ENCODE peak calls at places on chromosomes 11 and 22, in five cellular contexts. I, S, B, W and Q are unnamed samples.
A peak's percentile ranks its signal among the peaks of the same experiment; 100 is the strongest.

GRCh38 chr11:13831707-13832106 is 130.8 kb upstream of the SPON1 start:
- DNase-seq in S (no peak), I (no peak), B (no peak), W (no peak), Q (no peak)

GRCh38 chr11:30329150-30329940 is 6.4 kb downstream of the ARL14EP start:
- DNase-seq in S (no peak), B (no peak), W (no peak), I (no peak), Q (no peak)

GRCh38 chr11:62398011-62398994 is 20.5 kb upstream of the SCGB1A1 start:
- DNase-seq in S (no peak), I (peak; percentile 62), W (peak; percentile 16), B (no peak), Q (no peak)

GRCh38 chr11:99937330-99937729 is 749.8 kb upstream of the ARHGAP42 start:
- DNase-seq in W (no peak), S (no peak), B (no peak), I (no peak), Q (no peak)

GRCh38 chr22:40408718-40409612 is 38.6 kb downstream of the SGSM3 start:
- DNase-seq in I (no peak), W (no peak), B (no peak), S (no peak), Q (no peak)

GRCh38 chr11:120211522-120212258 is 858 bp downstream of the OAF start:
- DNase-seq in S (no peak), W (no peak), B (no peak), I (no peak), Q (no peak)

GRCh38 chr11:13008625-13009475 is at the start of gene RASSF10:
- DNase-seq in W (peak; percentile 34), I (peak; percentile 71), S (no peak), B (no peak), Q (peak; percentile 33)

GRCh38 chr11:112277937-112278336 is 17.3 kb upstream of the PLET1 start:
- DNase-seq in W (no peak), I (no peak), S (no peak), B (no peak), Q (no peak)

GRCh38 chr11:66100272-66101037 is 30.4 kb downstream of the PACS1 start:
- DNase-seq in I (peak; percentile 66), W (peak; percentile 86), B (peak; percentile 62), S (peak; percentile 22), Q (peak; percentile 84)

GRCh38 chr11:17407575-17407974 is 19.1 kb upstream of the KCNJ11 start:
- DNase-seq in S (no peak), W (no peak), I (no peak), B (no peak), Q (no peak)

GRCh38 chr11:79055866-79056632 is 384.8 kb downstream of the TENM4 start:
- DNase-seq in I (no peak), W (no peak), B (no peak), S (no peak), Q (no peak)

GRCh38 chr11:103170865-103171264 is 61.6 kb downstream of the DYNC2H1 start:
- DNase-seq in W (no peak), S (no peak), B (no peak), I (no peak), Q (no peak)